ENCODE peak calls at places on chromosomes 3 and 15, in ten cellular contexts. One of them, this sample, is unnamed.

GRCh38 chr3:182979719-182980191 is 583 bp downstream of the DCUN1D1 start:
- DNase-seq in lower lobe of right lung: peak; percentile 60
- DNase-seq in CD8-positive, alpha-beta memory T cell: peak; percentile 3
- DNase-seq in A673: peak; percentile 48
- DNase-seq in HepG2: peak; percentile 12
- DNase-seq in naive thymus-derived CD4-positive, alpha-beta T cell: no peak
- DNase-seq in aorta: no peak
- DNase-seq in HCT116: no peak
- DNase-seq in body of pancreas: peak; percentile 48
- DNase-seq in ascending aorta: no peak
- DNase-seq in this sample: no peak

GRCh38 chr15:71443538-71443937 is 328.3 kb downstream of the THSD4 start:
- DNase-seq in HCT116: no peak
- DNase-seq in body of pancreas: peak; percentile 66
- DNase-seq in naive thymus-derived CD4-positive, alpha-beta T cell: peak; percentile 35
- DNase-seq in ascending aorta: peak; percentile 75
- DNase-seq in lower lobe of right lung: peak; percentile 62
- DNase-seq in aorta: peak; percentile 87
- DNase-seq in CD8-positive, alpha-beta memory T cell: no peak
- DNase-seq in HepG2: peak; percentile 23
- DNase-seq in A673: peak; percentile 55
- DNase-seq in this sample: no peak

GRCh38 chr15:66842710-66843441 is 140.8 kb downstream of the SMAD6 start:
- DNase-seq in A673: peak; percentile 49
- DNase-seq in lower lobe of right lung: peak; percentile 91
- DNase-seq in HCT116: no peak
- DNase-seq in CD8-positive, alpha-beta memory T cell: no peak
- DNase-seq in aorta: peak; percentile 93
- DNase-seq in body of pancreas: peak; percentile 83
- DNase-seq in naive thymus-derived CD4-positive, alpha-beta T cell: no peak
- DNase-seq in HepG2: peak; percentile 37
- DNase-seq in ascending aorta: peak; percentile 89
- DNase-seq in this sample: no peak

GRCh38 chr3:177595789-177596188 is 398.5 kb upstream of the TBL1XR1 start:
- DNase-seq in CD8-positive, alpha-beta memory T cell: no peak
- DNase-seq in HCT116: no peak
- DNase-seq in lower lobe of right lung: no peak
- DNase-seq in A673: no peak
- DNase-seq in naive thymus-derived CD4-positive, alpha-beta T cell: no peak
- DNase-seq in aorta: no peak
- DNase-seq in HepG2: no peak
- DNase-seq in body of pancreas: no peak
- DNase-seq in ascending aorta: no peak
- DNase-seq in this sample: no peak

GRCh38 chr3:151281671-151282334 is 3.5 kb upstream of the P2RY14 start:
- DNase-seq in ascending aorta: no peak
- DNase-seq in aorta: no peak
- DNase-seq in lower lobe of right lung: no peak
- DNase-seq in HepG2: no peak
- DNase-seq in naive thymus-derived CD4-positive, alpha-beta T cell: no peak
- DNase-seq in HCT116: no peak
- DNase-seq in CD8-positive, alpha-beta memory T cell: no peak
- DNase-seq in A673: no peak
- DNase-seq in body of pancreas: no peak
- DNase-seq in this sample: no peak

GRCh38 chr3:156352728-156353127 is 202.2 kb downstream of the SSR3 start:
- DNase-seq in HCT116: no peak
- DNase-seq in HepG2: no peak
- DNase-seq in body of pancreas: no peak
- DNase-seq in naive thymus-derived CD4-positive, alpha-beta T cell: no peak
- DNase-seq in ascending aorta: no peak
- DNase-seq in CD8-positive, alpha-beta memory T cell: no peak
- DNase-seq in aorta: no peak
- DNase-seq in lower lobe of right lung: no peak
- DNase-seq in A673: no peak
- DNase-seq in this sample: no peak

GRCh38 chr15:66670198-66670597 is 31.8 kb upstream of the SMAD6 start:
- DNase-seq in lower lobe of right lung: no peak
- DNase-seq in A673: no peak
- DNase-seq in CD8-positive, alpha-beta memory T cell: no peak
- DNase-seq in aorta: no peak
- DNase-seq in ascending aorta: no peak
- DNase-seq in HCT116: no peak
- DNase-seq in HepG2: no peak
- DNase-seq in naive thymus-derived CD4-positive, alpha-beta T cell: no peak
- DNase-seq in body of pancreas: no peak
- DNase-seq in this sample: no peak

GRCh38 chr3:184371570-184372018 is 6.4 kb downstream of the THPO start:
- DNase-seq in ascending aorta: peak; percentile 89
- DNase-seq in body of pancreas: peak; percentile 91
- DNase-seq in naive thymus-derived CD4-positive, alpha-beta T cell: peak; percentile 56
- DNase-seq in aorta: peak; percentile 87
- DNase-seq in lower lobe of right lung: peak; percentile 83
- DNase-seq in CD8-positive, alpha-beta memory T cell: peak; percentile 18
- DNase-seq in A673: peak; percentile 92
- DNase-seq in HepG2: peak; percentile 84
- DNase-seq in HCT116: peak; percentile 73
- DNase-seq in this sample: peak; percentile 6

GRCh38 chr3:197197334-197197733 is 101.1 kb downstream of the DLG1 start:
- DNase-seq in aorta: no peak
- DNase-seq in naive thymus-derived CD4-positive, alpha-beta T cell: no peak
- DNase-seq in HepG2: no peak
- DNase-seq in A673: no peak
- DNase-seq in lower lobe of right lung: no peak
- DNase-seq in ascending aorta: no peak
- DNase-seq in CD8-positive, alpha-beta memory T cell: no peak
- DNase-seq in body of pancreas: no peak
- DNase-seq in HCT116: no peak
- DNase-seq in this sample: no peak

GRCh38 chr3:172607305-172608121 is 84.3 kb upstream of the TNFSF10 start:
- DNase-seq in ascending aorta: no peak
- DNase-seq in HCT116: no peak
- DNase-seq in CD8-positive, alpha-beta memory T cell: no peak
- DNase-seq in A673: peak; percentile 94
- DNase-seq in naive thymus-derived CD4-positive, alpha-beta T cell: no peak
- DNase-seq in lower lobe of right lung: no peak
- DNase-seq in body of pancreas: no peak
- DNase-seq in HepG2: no peak
- DNase-seq in aorta: no peak
- DNase-seq in this sample: no peak

GRCh38 chr15:80578206-80578595 is 116.9 kb upstream of the ABHD17C start:
- DNase-seq in aorta: no peak
- DNase-seq in lower lobe of right lung: no peak
- DNase-seq in ascending aorta: no peak
- DNase-seq in HepG2: no peak
- DNase-seq in CD8-positive, alpha-beta memory T cell: no peak
- DNase-seq in A673: no peak
- DNase-seq in body of pancreas: no peak
- DNase-seq in HCT116: no peak
- DNase-seq in naive thymus-derived CD4-positive, alpha-beta T cell: no peak
- DNase-seq in this sample: no peak

GRCh38 chr3:45212095-45212468 is 14.0 kb downstream of the TMEM158 start:
- DNase-seq in body of pancreas: no peak
- DNase-seq in ascending aorta: no peak
- DNase-seq in A673: no peak
- DNase-seq in CD8-positive, alpha-beta memory T cell: no peak
- DNase-seq in HCT116: no peak
- DNase-seq in naive thymus-derived CD4-positive, alpha-beta T cell: no peak
- DNase-seq in HepG2: no peak
- DNase-seq in aorta: no peak
- DNase-seq in lower lobe of right lung: no peak
- DNase-seq in this sample: no peak
- H3K4me3 ChIP-seq in body of pancreas: no peak overlapping the region
- H3K4me3 ChIP-seq in ascending aorta: no peak overlapping the region
- H3K4me3 ChIP-seq in A673: no peak overlapping the region
- H3K4me3 ChIP-seq in CD8-positive, alpha-beta memory T cell: no peak overlapping the region
- H3K4me3 ChIP-seq in HCT116: no peak overlapping the region
- H3K4me3 ChIP-seq in naive thymus-derived CD4-positive, alpha-beta T cell: no peak overlapping the region
- H3K4me3 ChIP-seq in HepG2: no peak overlapping the region
- H3K4me3 ChIP-seq in aorta: no peak overlapping the region
- H3K4me3 ChIP-seq in lower lobe of right lung: no peak overlapping the region
- H3K4me3 ChIP-seq in this sample: no peak overlapping the region

GRCh38 chr15:74244818-74245341 is 8.8 kb downstream of the CCDC33 start:
- DNase-seq in naive thymus-derived CD4-positive, alpha-beta T cell: no peak
- DNase-seq in CD8-positive, alpha-beta memory T cell: no peak
- DNase-seq in HepG2: no peak
- DNase-seq in A673: no peak
- DNase-seq in HCT116: no peak
- DNase-seq in aorta: no peak
- DNase-seq in lower lobe of right lung: no peak
- DNase-seq in ascending aorta: no peak
- DNase-seq in body of pancreas: no peak
- DNase-seq in this sample: no peak

GRCh38 chr15:74240897-74241614 is 4.9 kb downstream of the CCDC33 start:
- DNase-seq in naive thymus-derived CD4-positive, alpha-beta T cell: no peak
- DNase-seq in body of pancreas: no peak
- DNase-seq in A673: no peak
- DNase-seq in ascending aorta: no peak
- DNase-seq in aorta: no peak
- DNase-seq in lower lobe of right lung: no peak
- DNase-seq in HepG2: no peak
- DNase-seq in CD8-positive, alpha-beta memory T cell: no peak
- DNase-seq in HCT116: no peak
- DNase-seq in this sample: no peak

GRCh38 chr15:74240002-74240568 is 4.0 kb downstream of the CCDC33 start:
- DNase-seq in A673: peak; percentile 97
- DNase-seq in naive thymus-derived CD4-positive, alpha-beta T cell: no peak
- DNase-seq in lower lobe of right lung: peak; percentile 86
- DNase-seq in HCT116: peak; percentile 88
- DNase-seq in ascending aorta: peak; percentile 91
- DNase-seq in aorta: peak; percentile 94
- DNase-seq in CD8-positive, alpha-beta memory T cell: no peak
- DNase-seq in HepG2: peak; percentile 40
- DNase-seq in body of pancreas: peak; percentile 95
- DNase-seq in this sample: no peak

GRCh38 chr15:74243431-74243830 is 7.3 kb downstream of the CCDC33 start:
- DNase-seq in body of pancreas: no peak
- DNase-seq in CD8-positive, alpha-beta memory T cell: no peak
- DNase-seq in ascending aorta: no peak
- DNase-seq in HepG2: no peak
- DNase-seq in lower lobe of right lung: no peak
- DNase-seq in aorta: no peak
- DNase-seq in HCT116: no peak
- DNase-seq in naive thymus-derived CD4-positive, alpha-beta T cell: no peak
- DNase-seq in A673: no peak
- DNase-seq in this sample: no peak

DNA sequence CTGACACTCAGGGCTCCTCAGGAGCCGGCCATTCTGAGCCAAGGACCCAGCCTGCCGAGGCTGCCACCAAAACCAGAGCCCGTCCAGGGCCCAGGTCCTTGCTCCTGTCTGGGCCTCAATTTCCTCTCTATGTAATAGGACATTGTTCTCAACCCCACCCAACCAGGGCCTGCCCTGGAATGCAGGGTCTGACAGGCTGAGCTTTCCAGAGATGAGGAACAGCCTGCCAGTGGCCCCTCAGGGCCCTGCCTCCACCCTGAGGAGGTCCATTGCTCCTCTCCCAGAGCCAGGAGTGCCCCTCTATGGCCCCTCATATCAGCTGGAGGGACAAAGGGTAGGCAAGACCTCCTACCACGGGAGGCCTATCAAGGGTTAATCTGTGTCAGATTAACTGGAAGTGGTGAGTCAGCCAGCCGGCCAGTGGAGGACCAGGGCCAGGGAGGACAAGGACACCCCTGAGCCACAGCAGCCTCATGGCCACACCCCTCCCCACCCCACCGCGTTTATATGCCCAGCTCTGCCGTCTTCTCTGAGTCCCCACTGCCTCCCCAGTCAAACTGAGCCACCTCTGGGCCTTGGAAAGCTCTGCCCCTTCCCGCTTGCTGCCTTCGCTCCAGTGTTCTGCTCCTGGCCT is 6.3 kb downstream of the CCDC33 start:
- DNase-seq in aorta: peak; percentile 82
- DNase-seq in lower lobe of right lung: no peak
- DNase-seq in naive thymus-derived CD4-positive, alpha-beta T cell: no peak
- DNase-seq in CD8-positive, alpha-beta memory T cell: no peak
- DNase-seq in ascending aorta: no peak
- DNase-seq in A673: no peak
- DNase-seq in HepG2: peak; percentile 6
- DNase-seq in HCT116: peak; percentile 10
- DNase-seq in body of pancreas: peak; percentile 31
- DNase-seq in this sample: no peak
- H3K27ac ChIP-seq in aorta: no peak overlapping the region
- H3K27ac ChIP-seq in lower lobe of right lung: no peak overlapping the region
- H3K27ac ChIP-seq in naive thymus-derived CD4-positive, alpha-beta T cell: no peak overlapping the region
- H3K27ac ChIP-seq in CD8-positive, alpha-beta memory T cell: no peak overlapping the region
- H3K27ac ChIP-seq in ascending aorta: no peak overlapping the region
- H3K27ac ChIP-seq in A673: no peak overlapping the region
- H3K27ac ChIP-seq in HepG2: no peak overlapping the region
- H3K27ac ChIP-seq in HCT116: peak overlapping the region; percentile 33
- H3K27ac ChIP-seq in body of pancreas: peak overlapping the region; percentile 13
- H3K27ac ChIP-seq in this sample: no peak overlapping the region

GRCh38 chr15:90838066-90838465 is 30.3 kb upstream of the FURIN start:
- DNase-seq in HepG2: no peak
- DNase-seq in HCT116: no peak
- DNase-seq in A673: no peak
- DNase-seq in body of pancreas: no peak
- DNase-seq in CD8-positive, alpha-beta memory T cell: peak; percentile 82
- DNase-seq in lower lobe of right lung: no peak
- DNase-seq in aorta: no peak
- DNase-seq in ascending aorta: no peak
- DNase-seq in naive thymus-derived CD4-positive, alpha-beta T cell: peak; percentile 90
- DNase-seq in this sample: no peak
- H3K4me3 ChIP-seq in HepG2: no peak overlapping the region
- H3K4me3 ChIP-seq in HCT116: no peak overlapping the region
- H3K4me3 ChIP-seq in A673: no peak overlapping the region
- H3K4me3 ChIP-seq in body of pancreas: no peak overlapping the region
- H3K4me3 ChIP-seq in CD8-positive, alpha-beta memory T cell: peak overlapping the region; percentile 8
- H3K4me3 ChIP-seq in lower lobe of right lung: no peak overlapping the region
- H3K4me3 ChIP-seq in aorta: no peak overlapping the region
- H3K4me3 ChIP-seq in ascending aorta: no peak overlapping the region
- H3K4me3 ChIP-seq in naive thymus-derived CD4-positive, alpha-beta T cell: no peak overlapping the region
- H3K4me3 ChIP-seq in this sample: no peak overlapping the region

DNA sequence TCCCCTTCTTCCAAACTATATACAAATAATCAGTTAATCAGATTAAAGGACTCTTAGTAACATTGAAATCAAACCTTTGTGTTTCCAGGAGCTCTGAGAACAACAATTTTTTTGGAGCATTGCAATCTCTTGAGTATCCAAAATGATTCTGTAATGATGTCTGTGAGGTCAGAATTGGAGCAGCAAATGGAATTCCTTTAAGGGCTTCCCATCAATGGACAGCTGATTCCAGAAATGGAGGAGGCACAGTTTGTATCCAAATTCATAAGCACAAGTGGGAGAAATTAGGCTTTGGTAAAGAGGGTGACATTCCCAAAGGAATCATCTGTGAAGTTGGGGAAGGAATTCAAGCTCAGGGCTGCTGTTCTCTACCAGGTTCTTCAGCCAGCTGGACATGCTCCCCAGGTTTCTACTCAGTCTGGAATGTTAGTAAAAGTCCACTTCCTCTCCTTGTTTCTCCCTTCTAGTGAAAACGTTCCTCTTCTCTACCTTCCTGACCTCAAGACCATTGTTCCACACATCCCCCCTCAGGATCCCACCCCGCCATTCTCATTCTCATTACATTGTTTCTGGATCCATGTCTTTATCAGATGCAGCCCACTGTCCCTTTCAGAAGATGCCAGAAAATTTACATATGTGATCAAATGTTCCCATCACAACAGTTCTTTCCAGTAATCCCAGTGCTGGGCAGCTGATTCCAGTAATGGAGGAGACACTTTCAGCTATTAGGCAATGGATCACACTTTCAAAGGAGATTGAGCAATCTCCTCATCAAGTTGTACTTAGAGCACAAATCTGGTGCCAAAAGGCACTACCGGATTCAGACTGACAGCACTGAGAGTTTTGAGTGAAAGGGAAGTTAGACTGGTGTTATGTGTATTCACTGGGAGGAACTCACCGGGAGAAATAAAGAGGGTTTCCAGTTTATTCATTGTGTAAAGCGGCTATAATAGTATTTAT is 391.3 kb upstream of the TPRG1 start:
- DNase-seq in body of pancreas: no peak
- DNase-seq in CD8-positive, alpha-beta memory T cell: no peak
- DNase-seq in A673: no peak
- DNase-seq in HepG2: peak; percentile 4
- DNase-seq in ascending aorta: peak; percentile 75
- DNase-seq in naive thymus-derived CD4-positive, alpha-beta T cell: no peak
- DNase-seq in HCT116: no peak
- DNase-seq in aorta: no peak
- DNase-seq in lower lobe of right lung: no peak
- DNase-seq in this sample: no peak
- H3K27ac ChIP-seq in body of pancreas: peak overlapping the region; percentile 40
- H3K27ac ChIP-seq in CD8-positive, alpha-beta memory T cell: no peak overlapping the region
- H3K27ac ChIP-seq in A673: no peak overlapping the region
- H3K27ac ChIP-seq in HepG2: no peak overlapping the region
- H3K27ac ChIP-seq in ascending aorta: peak overlapping the region; percentile 58
- H3K27ac ChIP-seq in naive thymus-derived CD4-positive, alpha-beta T cell: no peak overlapping the region
- H3K27ac ChIP-seq in HCT116: no peak overlapping the region
- H3K27ac ChIP-seq in aorta: peak overlapping the region; percentile 33
- H3K27ac ChIP-seq in lower lobe of right lung: peak overlapping the region; percentile 79
- H3K27ac ChIP-seq in this sample: peak overlapping the region; percentile 86

This sample was measured in esophagus squamous epithelium.